ENCODE peak calls at places on chromosomes 1 and 21, in five cellular contexts. Z is tibial artery; O is lower lobe of right lung; Q is neural progenitor cell; B is CD8-positive, alpha-beta T cell. H is an unnamed sample.
A peak's percentile ranks its signal among the peaks of the same experiment; 100 is the strongest.

GRCh38 chr1:207797229-207797973 is 45.5 kb downstream of the CD46 start:
- DNase-seq in Z (peak; percentile 91), O (peak; percentile 82), Q (peak; percentile 73), B (peak; percentile 76), H (peak; percentile 77)

GRCh38 chr1:202831906-202832305 is 21.2 kb downstream of the PCAT6 start:
- DNase-seq in Z (no peak), O (no peak), Q (no peak), B (no peak), H (no peak)

GRCh38 chr1:25031966-25032667 is 102.0 kb upstream of the RUNX3 start:
- DNase-seq in Z (no peak), O (peak; percentile 83), Q (no peak), B (peak; percentile 82), H (no peak)

GRCh38 chr21:36576441-36576840 is 96.5 kb upstream of the CLDN14 start:
- DNase-seq in Z (no peak), O (no peak), Q (no peak), B (no peak), H (no peak)

GRCh38 chr1:85365851-85366250 is 89.4 kb upstream of the BCL10 start:
- DNase-seq in Z (no peak), O (no peak), Q (no peak), B (no peak), H (no peak)

GRCh38 chr1:65264197-65264929 is 45.0 kb upstream of the DNAJC6 start:
- DNase-seq in Z (no peak), O (no peak), Q (peak; percentile 74), B (no peak), H (peak; percentile 7)

GRCh38 chr1:102628008-102628736 is 480.1 kb downstream of the COL11A1 start:
- DNase-seq in Z (no peak), O (no peak), Q (no peak), B (no peak), H (no peak)

GRCh38 chr1:97562096-97562495 is 358.7 kb downstream of the DPYD start:
- DNase-seq in Z (no peak), O (no peak), Q (no peak), B (no peak), H (no peak)

GRCh38 chr1:236705771-236706565 is 19.7 kb downstream of the ACTN2 start:
- DNase-seq in Z (no peak), O (no peak), Q (no peak), B (no peak), H (no peak)

GRCh38 chr1:231594123-231594522 is 32.5 kb upstream of the DISC1 start:
- DNase-seq in Z (no peak), O (no peak), Q (no peak), B (no peak), H (no peak)

GRCh38 chr1:212414328-212415106 is at the start of gene PACC1:
- DNase-seq in Z (peak; percentile 87), O (peak; percentile 94), Q (peak; percentile 98), B (peak; percentile 88), H (peak; percentile 96)

GRCh38 chr1:202165942-202166843 is 5.8 kb upstream of the PTPN7 start:
- DNase-seq in Z (no peak), O (no peak), Q (no peak), B (no peak), H (no peak)

GRCh38 chr1:66533804-66534745 is at the start of gene SGIP1:
- DNase-seq in Z (peak; percentile 79), O (peak; percentile 48), Q (peak; percentile 77), B (peak; percentile 38), H (peak; percentile 16)

GRCh38 chr1:58887059-58887458 is 103.2 kb upstream of the JUN start:
- DNase-seq in Z (peak; percentile 55), O (no peak), Q (no peak), B (no peak), H (no peak)

GRCh38 chr1:232031156-232031555 is 404.6 kb downstream of the DISC1 start:
- DNase-seq in Z (no peak), O (no peak), Q (no peak), B (no peak), H (no peak)

GRCh38 chr1:78114034-78114956 is 68.5 kb downstream of the GIPC2 start:
- DNase-seq in Z (no peak), O (no peak), Q (peak; percentile 80), B (peak; percentile 44), H (peak; percentile 83)

GRCh38 chr1:161952603-161953172 is 71.0 kb downstream of the OLFML2B start:
- DNase-seq in Z (no peak), O (no peak), Q (no peak), B (no peak), H (no peak)

GRCh38 chr1:164728719-164729118 is 169.7 kb downstream of the PBX1 start:
- DNase-seq in Z (no peak), O (no peak), Q (no peak), B (no peak), H (peak; percentile 74)

GRCh38 chr1:55426619-55427018 is 211.5 kb upstream of the USP24 start:
- DNase-seq in Z (no peak), O (no peak), Q (no peak), B (no peak), H (no peak)

GRCh38 chr1:11989669-11990068 is 9.4 kb downstream of the MFN2 start:
- DNase-seq in Z (no peak), O (no peak), Q (no peak), B (no peak), H (no peak)

GRCh38 chr1:180982424-180982823 is 40.2 kb downstream of the STX6 start:
- DNase-seq in Z (no peak), O (no peak), Q (no peak), B (no peak), H (no peak)

GRCh38 chr1:234656981-234657651 is 47.1 kb upstream of the IRF2BP2 start:
- DNase-seq in Z (no peak), O (no peak), Q (no peak), B (no peak), H (no peak)

GRCh38 chr1:33341190-33341589 is 20.3 kb upstream of the A3GALT2 start:
- DNase-seq in Z (no peak), O (no peak), Q (no peak), B (no peak), H (no peak)

GRCh38 chr1:33339413-33339812 is 18.5 kb upstream of the A3GALT2 start:
- DNase-seq in Z (peak; percentile 67), O (no peak), Q (peak; percentile 59), B (no peak), H (no peak)

GRCh38 chr1:33337994-33338494 is 17.1 kb upstream of the A3GALT2 start:
- DNase-seq in Z (no peak), O (no peak), Q (no peak), B (no peak), H (no peak)

GRCh38 chr1:33336580-33336979 is 15.7 kb upstream of the A3GALT2 start:
- DNase-seq in Z (no peak), O (no peak), Q (no peak), B (no peak), H (no peak)

GRCh38 chr1:33338495-33339211 is 17.8 kb upstream of the A3GALT2 start:
- DNase-seq in Z (peak; percentile 76), O (peak; percentile 66), Q (peak; percentile 94), B (no peak), H (no peak)
- H3K4me1 ChIP-seq in Z (peaks cover 95% of the 10 kb centered on the region), O (peaks cover 97% of the 10 kb centered on the region), Q (peaks cover 85% of the 10 kb centered on the region), B (no peaks in the 10 kb centered on the region), H (peaks cover 57% of the 10 kb centered on the region)

DNA sequence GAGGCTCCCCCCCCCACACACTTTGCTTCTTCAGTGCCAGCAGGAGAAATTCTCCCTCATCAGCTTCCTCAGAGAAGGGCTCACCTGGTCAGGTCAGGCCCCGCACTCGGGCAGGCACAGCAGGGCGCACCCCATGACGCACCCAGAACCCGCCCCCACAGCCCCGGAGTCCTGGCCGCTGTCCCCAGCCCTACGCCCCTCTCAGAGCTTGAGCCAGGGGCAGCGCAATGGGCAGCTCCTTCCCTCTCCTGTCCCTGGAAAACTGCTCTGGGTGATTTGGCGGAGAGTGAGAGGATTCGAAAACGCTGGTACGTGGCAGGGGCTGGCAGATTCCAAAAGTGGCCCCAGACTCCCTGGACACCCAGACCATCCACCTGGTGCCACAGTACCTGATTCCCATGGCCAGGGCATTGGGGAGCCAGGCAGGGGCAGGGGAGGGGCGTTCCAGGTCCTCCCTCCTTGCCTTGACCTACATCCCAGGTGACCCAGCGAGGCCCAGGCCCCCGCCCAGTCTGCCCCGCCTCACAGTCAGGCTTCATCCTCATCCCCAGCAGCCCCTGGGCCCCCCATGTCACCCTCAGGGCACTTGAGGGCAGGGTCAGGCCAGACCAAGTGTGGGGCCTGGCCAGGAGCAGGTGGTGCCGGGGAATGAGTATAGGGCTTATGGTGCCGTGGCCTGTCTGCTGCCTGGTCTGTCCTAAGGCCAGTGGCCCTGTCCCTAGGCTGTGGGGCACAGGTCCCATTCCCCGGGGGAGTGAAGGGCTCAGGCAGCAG is 23.8 kb downstream of the RRP1 start:
- DNase-seq in Z (no peak), O (no peak), Q (no peak), B (no peak), H (no peak)
- H3K4me3 ChIP-seq in Z (no peak overlapping the region), O (no peak overlapping the region), Q (no peak overlapping the region), B (no peak overlapping the region), H (no peak overlapping the region)

DNA sequence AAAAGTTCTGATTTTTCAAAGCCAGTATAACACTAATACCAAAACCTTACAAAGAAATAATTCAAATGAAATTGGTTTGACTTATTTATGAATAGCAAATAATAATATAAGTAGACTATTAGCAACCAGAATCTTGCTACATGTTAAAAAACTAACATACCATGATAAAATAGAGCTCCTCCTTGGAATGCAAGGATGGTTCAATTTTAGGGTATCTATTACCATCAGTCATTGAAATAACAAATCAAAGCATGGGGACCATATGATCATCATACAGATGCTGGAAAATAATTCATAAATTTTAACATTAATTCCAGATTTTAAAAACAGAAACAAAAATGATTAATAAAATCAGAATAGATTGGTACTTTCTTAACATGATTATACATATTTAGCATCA is 66.3 kb downstream of the RRAGC start:
- DNase-seq in Z (no peak), O (no peak), Q (no peak), B (no peak), H (no peak)
- H3K27me3 ChIP-seq in Z (peaks cover 34% of the 10 kb centered on the region), O (peaks cover 31% of the 10 kb centered on the region), Q (no peaks in the 10 kb centered on the region), B (no peaks in the 10 kb centered on the region), H (no peaks in the 10 kb centered on the region)

DNA sequence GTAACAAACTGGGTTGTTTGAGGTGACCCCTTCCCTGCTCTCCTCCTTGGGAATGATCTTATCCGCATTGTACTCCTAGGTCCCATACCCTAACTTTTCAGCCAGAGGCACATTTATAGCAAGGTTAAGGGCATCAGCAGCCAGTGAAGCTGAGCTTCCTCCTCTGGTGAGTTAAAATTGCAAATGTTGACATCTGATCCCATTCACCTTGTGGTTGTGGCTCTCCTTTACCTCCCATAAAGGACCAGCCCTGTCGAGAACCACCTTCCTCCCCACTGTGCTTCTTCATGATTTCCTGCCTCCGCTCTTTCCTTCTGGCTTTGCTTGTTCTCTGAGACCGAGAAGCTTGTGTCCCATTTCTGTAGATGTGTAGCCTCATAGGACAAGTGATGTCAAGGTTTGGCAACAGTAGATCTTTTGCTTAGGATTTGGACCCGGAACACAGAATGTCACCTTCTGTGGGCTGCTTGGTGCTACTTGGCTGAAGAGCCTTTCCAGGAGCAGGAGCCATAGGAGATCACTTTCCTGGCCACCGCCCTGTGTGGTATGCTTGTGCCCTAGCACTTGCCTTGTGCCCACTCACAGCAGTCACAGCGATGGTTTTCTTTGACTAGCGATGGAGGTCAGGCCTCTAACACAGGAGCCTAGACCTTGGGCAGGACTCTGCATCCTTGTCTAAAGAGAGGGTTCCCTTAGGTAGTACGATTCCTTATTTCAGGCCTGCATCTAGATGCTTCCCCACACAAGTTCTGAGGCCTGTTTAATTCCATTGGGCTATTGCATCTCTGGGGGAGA is 18.8 kb downstream of the SZRD1 start:
- DNase-seq in Z (no peak), O (no peak), Q (no peak), B (no peak), H (no peak)
- H3K4me1 ChIP-seq in Z (peaks cover 47% of the 10 kb centered on the region), O (peaks cover 53% of the 10 kb centered on the region), Q (no peaks in the 10 kb centered on the region), B (peaks cover 55% of the 10 kb centered on the region), H (peaks cover under 1% of the 10 kb centered on the region)

GRCh38 chr21:46326110-46326703 is 2.3 kb downstream of the PCNT start:
- DNase-seq in Z (no peak), O (no peak), Q (no peak), B (no peak), H (no peak)
- H3K4me3 ChIP-seq in Z (no peak overlapping the region), O (no peak overlapping the region), Q (peak overlapping the region; percentile 99), B (no peak overlapping the region), H (peak overlapping the region; percentile 99)

H was measured in SJCRH30.